ENCODE peak calls at places on chromosomes 13 and 19, in seven cellular contexts. Y is foreskin fibroblast, X is SW 1271, N is C1 segment of cervical spinal cord, A is smooth muscle cell of the brain vasculature, J is hippocampal formation, T is GOT3. R is an unnamed sample.

GRCh38 chr19:28691683-28692082 is 521.3 kb downstream of the UQCRFS1 start:
- DNase-seq in X (no peak), T (no peak), Y (no peak), J (no peak), A (no peak), N (no peak), R (no peak)

GRCh38 chr19:8580710-8581281 is 3.6 kb upstream of the MYO1F start:
- DNase-seq in J (peak; percentile 24), X (no peak), A (peak; percentile 46), Y (peak; percentile 47), N (no peak), T (no peak), R (peak; percentile 92)

GRCh38 chr19:660793-661426 is 2.1 kb downstream of the RNF126 start:
- DNase-seq in N (no peak), Y (no peak), X (no peak), T (no peak), A (no peak), J (no peak), R (no peak)

GRCh38 chr19:29943615-29944014 is 1.6 kb downstream of the URI1 start:
- DNase-seq in Y (no peak), T (no peak), J (no peak), X (no peak), A (no peak), N (no peak), R (no peak)

GRCh38 chr19:51651216-51651846 is 4.7 kb upstream of the SIGLEC14 start:
- DNase-seq in N (no peak), J (no peak), A (no peak), X (no peak), Y (no peak), T (no peak), R (no peak)

GRCh38 chr19:11375143-11375948 is 880 bp downstream of the SWSAP1 start:
- DNase-seq in N (no peak), Y (no peak), A (no peak), J (peak; percentile 65), X (no peak), T (no peak), R (peak; percentile 81)

GRCh38 chr13:36919206-36919832 is 719 bp downstream of the SMAD9 start:
- DNase-seq in J (no peak), N (no peak), X (no peak), T (no peak), Y (peak; percentile 18), A (no peak), R (peak; percentile 76)

GRCh38 chr13:80274643-80275042 is 66.3 kb downstream of the SPRY2 start:
- DNase-seq in N (no peak), Y (no peak), X (no peak), T (no peak), J (no peak), A (no peak), R (no peak)

GRCh38 chr13:91347212-91347995 is at the start of gene MIR17HG:
- DNase-seq in A (peak; percentile 36), Y (peak; percentile 79), J (peak; percentile 83), N (peak; percentile 29), X (peak; percentile 69), T (peak; percentile 63), R (peak; percentile 69)

GRCh38 chr13:111434578-111435159 is 114.2 kb downstream of the TEX29 start:
- DNase-seq in J (no peak), X (no peak), A (no peak), Y (no peak), N (no peak), T (no peak), R (no peak)

GRCh38 chr13:37648604-37649003 is 50.0 kb upstream of the POSTN start:
- DNase-seq in X (no peak), A (no peak), T (no peak), Y (peak; percentile 44), J (no peak), N (no peak), R (no peak)